ENCODE peak calls at places on chromosome 13, in ten cellular contexts. M is NCI-H2171 treated with DMSO at 0.1 percent for 48 hours; C is epithelial cell of proximal tubule; S is Kasumi-1; A is MV-4-11; K is RPMI8226; D is anterior cingulate cortex; F is HTR-8/SVneo; U is stimulated activated naive B cell treated with anti-CD40 and anti-IgM and Interleukin-4, amounts not matched to agents 10 μg/mL and 1 μg/mL and 100 μg/mL, for 72 hours; E is hepatic stellate cell. T is an unnamed sample.

GRCh38 chr13:41268764-41269163 is 5.4 kb upstream of the MTRF1 start:
- DNase-seq in A (peak), E (no peak), M (peak), S (peak), U (no peak), F (no peak), C (no peak), D (no peak), K (peak), T (no peak)

GRCh38 chr13:44266305-44266704 is 107.3 kb upstream of the SERP2 start:
- DNase-seq in E (no peak), U (no peak), M (no peak), S (no peak), D (no peak), F (no peak), A (no peak), C (no peak), K (no peak), T (no peak)

GRCh38 chr13:112831801-112832200 is 137.2 kb upstream of the MCF2L start:
- DNase-seq in U (no peak), M (no peak), S (no peak), F (no peak), C (no peak), A (no peak), K (no peak), E (no peak), D (no peak), T (no peak)

GRCh38 chr13:95533545-95534135 is 18.9 kb upstream of the CLDN10 start:
- DNase-seq in C (no peak), F (no peak), K (no peak), A (no peak), E (no peak), M (no peak), D (no peak), U (no peak), S (no peak), T (no peak)

GRCh38 chr13:31968473-31968872 is 63.1 kb upstream of the FRY start:
- DNase-seq in A (peak), C (no peak), U (no peak), F (no peak), M (no peak), K (no peak), E (no peak), D (no peak), S (peak), T (no peak)

GRCh38 chr13:41137241-41137640 is 4.6 kb upstream of the KBTBD6 start:
- DNase-seq in D (no peak), U (no peak), E (no peak), F (no peak), S (no peak), K (no peak), A (no peak), C (no peak), M (no peak), T (no peak)

GRCh38 chr13:75633285-75633684 is 2.8 kb upstream of the LMO7 start:
- DNase-seq in A (no peak), E (peak), F (peak), C (no peak), M (no peak), U (no peak), S (no peak), K (no peak), D (no peak), T (no peak)

GRCh38 chr13:22549126-22549525 is 631.7 kb upstream of the SGCG start:
- DNase-seq in F (no peak), U (no peak), A (no peak), S (no peak), E (no peak), C (no peak), M (no peak), D (no peak), K (no peak), T (no peak)